ENCODE peak calls at places on chromosomes 1 and 21, in five cellular contexts. B is neuronal stem cell, K is H9, R is H1, P is mesenchymal stem cell. M is an unnamed sample.

GRCh38 chr1:32063261-32063681 is 9.5 kb upstream of the TMEM39B start:
- DNase-seq in K (no peak), P (peak; percentile 78), R (no peak), B (no peak), M (no peak)

GRCh38 chr1:6488602-6489382 is 2.7 kb downstream of the PLEKHG5 start:
- DNase-seq in K (no peak), R (no peak), B (no peak), P (no peak), M (no peak)

GRCh38 chr1:39919545-39919944 is 17.8 kb upstream of the MYCL start:
- DNase-seq in R (peak; percentile 60), P (peak; percentile 58), K (peak; percentile 77), B (peak; percentile 38), M (peak; percentile 93)

GRCh38 chr21:33587792-33588484 is 546 bp downstream of the DONSON start:
- DNase-seq in R (no peak), P (peak; percentile 52), B (peak; percentile 23), K (peak; percentile 44), M (peak; percentile 41)

GRCh38 chr1:164667600-164667999 is 108.6 kb downstream of the PBX1 start:
- DNase-seq in R (no peak), B (no peak), K (no peak), P (no peak), M (peak; percentile 43)

GRCh38 chr21:28272272-28272992 is 720.2 kb downstream of the LTN1 start:
- DNase-seq in B (no peak), P (peak; percentile 62), R (no peak), K (no peak), M (no peak)

GRCh38 chr1:224526771-224527170 is 89.3 kb upstream of the CNIH3 start:
- DNase-seq in K (no peak), B (no peak), P (no peak), R (no peak), M (no peak)

GRCh38 chr1:6727535-6727934 is 25.9 kb upstream of the DNAJC11 start:
- DNase-seq in K (peak; percentile 72), R (peak; percentile 80), B (peak; percentile 62), P (peak; percentile 70), M (peak; percentile 87)

GRCh38 chr1:155127105-155127671 is 488 bp upstream of the EFNA1 start:
- DNase-seq in R (peak; percentile 63), K (peak; percentile 52), P (peak; percentile 76), B (no peak), M (peak; percentile 74)

GRCh38 chr21:30306821-30307330 is 13.2 kb downstream of the KRTAP26-1 start:
- DNase-seq in B (no peak), K (no peak), R (no peak), P (no peak), M (no peak)

GRCh38 chr21:42665484-42665883 is 12.1 kb downstream of the PDE9A start:
- DNase-seq in K (no peak), B (no peak), P (no peak), R (no peak), M (no peak)

GRCh38 chr1:18948913-18949688 is 7.4 kb downstream of the IFFO2 start:
- DNase-seq in R (no peak), B (no peak), K (no peak), P (peak; percentile 82), M (no peak)

GRCh38 chr1:161163793-161164192 is 2.4 kb upstream of the PPOX start:
- DNase-seq in R (no peak), K (no peak), B (no peak), P (no peak), M (no peak)

GRCh38 chr1:11072216-11072917 is 12.5 kb upstream of the SRM start:
- DNase-seq in B (no peak), K (no peak), R (no peak), P (no peak), M (no peak)

GRCh38 chr1:97632075-97632474 is 288.8 kb downstream of the DPYD start:
- DNase-seq in K (no peak), P (peak; percentile 50), B (no peak), R (no peak), M (no peak)

GRCh38 chr1:47658161-47658920 is 220.5 kb downstream of the FOXD2 start:
- DNase-seq in P (no peak), B (no peak), K (peak; percentile 8), R (no peak), M (no peak)

GRCh38 chr1:72115290-72115689 is 167.0 kb downstream of the NEGR1 start:
- DNase-seq in P (no peak), K (no peak), B (no peak), R (no peak), M (no peak)

GRCh38 chr1:205812271-205812877 is 624 bp downstream of the SLC41A1 start:
- DNase-seq in B (peak; percentile 48), P (peak; percentile 55), K (peak; percentile 66), R (peak; percentile 73), M (peak; percentile 5)

GRCh38 chr1:39076127-39076798 is 50.1 kb downstream of the NDUFS5 start:
- DNase-seq in R (no peak), P (peak; percentile 43), B (no peak), K (no peak), M (no peak)

GRCh38 chr1:95640746-95641145 is 406.7 kb downstream of the RWDD3 start:
- DNase-seq in B (no peak), K (no peak), R (no peak), P (no peak), M (no peak)

GRCh38 chr1:65393345-65393744 is 27.1 kb upstream of the LEPR start:
- DNase-seq in P (peak; percentile 58), K (no peak), B (no peak), R (no peak), M (peak; percentile 19)

GRCh38 chr1:208233546-208233945 is 10.6 kb downstream of the PLXNA2 start:
- DNase-seq in B (no peak), K (peak; percentile 77), P (no peak), R (no peak), M (no peak)

GRCh38 chr21:15564907-15565306 is 164.9 kb upstream of the USP25 start:
- DNase-seq in P (no peak), R (no peak), B (no peak), K (no peak), M (peak; percentile 33)

GRCh38 chr21:46639489-46640386 is 4.3 kb downstream of the PRMT2 start:
- DNase-seq in K (no peak), P (peak; percentile 44), R (no peak), B (no peak), M (no peak)

GRCh38 chr1:98651116-98651625 is 10.3 kb upstream of the SNX7 start:
- DNase-seq in B (no peak), K (peak; percentile 84), R (no peak), P (no peak), M (no peak)

GRCh38 chr1:235495539-235495938 is 8.7 kb downstream of the B3GALNT2 start:
- DNase-seq in B (no peak), P (no peak), K (no peak), R (no peak), M (no peak)

GRCh38 chr1:77532641-77533040 is 149.8 kb downstream of the ZZZ3 start:
- DNase-seq in P (no peak), B (no peak), K (no peak), R (no peak), M (peak; percentile 33)

GRCh38 chr1:153292185-153292584 is 20.6 kb downstream of the PGLYRP3 start:
- DNase-seq in K (no peak), B (no peak), P (no peak), R (no peak), M (no peak)

GRCh38 chr1:184036517-184036949 is 995 bp downstream of the COLGALT2 start:
- DNase-seq in B (no peak), R (peak; percentile 81), K (peak; percentile 71), P (peak; percentile 57), M (no peak)

GRCh38 chr1:36224537-36225297 is 474 bp downstream of the THRAP3 start:
- DNase-seq in P (peak; percentile 97), K (peak; percentile 79), R (peak; percentile 88), B (peak; percentile 66), M (peak; percentile 80)

GRCh38 chr1:189805735-189806134 is 671.9 kb downstream of the BRINP3 start:
- DNase-seq in P (no peak), B (no peak), R (no peak), K (no peak), M (no peak)

GRCh38 chr1:110647254-110647891 is 27.4 kb downstream of the KCNA3 start:
- DNase-seq in P (peak; percentile 25), K (no peak), B (no peak), R (no peak), M (peak; percentile 11)

GRCh38 chr21:33937931-33938339 is 22.3 kb upstream of the ATP5PO start:
- DNase-seq in B (no peak), R (peak; percentile 33), K (no peak), P (no peak), M (no peak)

GRCh38 chr1:101697057-101697456 is 299.7 kb downstream of the OLFM3 start:
- DNase-seq in P (peak; percentile 32), B (no peak), K (no peak), R (no peak), M (no peak)

GRCh38 chr1:33641099-33641830 is 168.8 kb downstream of the ZSCAN20 start:
- DNase-seq in R (peak; percentile 52), K (peak; percentile 42), B (peak; percentile 14), P (no peak), M (peak; percentile 63)

GRCh38 chr1:26358411-26359384 is 4.8 kb upstream of the CRYBG2 start:
- DNase-seq in K (peak; percentile 60), R (no peak), B (no peak), P (no peak), M (peak; percentile 79)

GRCh38 chr1:232509570-232509969 is 120.4 kb downstream of the SIPA1L2 start:
- DNase-seq in K (no peak), B (peak; percentile 9), R (no peak), P (peak; percentile 67), M (no peak)

GRCh38 chr1:230548357-230548756 is 93.9 kb upstream of the COG2 start:
- DNase-seq in K (no peak), B (no peak), R (no peak), P (no peak), M (peak; percentile 39)
- H2BK12ac ChIP-seq in K (no peak overlapping the region), B (no peak overlapping the region), R (no peak overlapping the region), P (no peak overlapping the region), M (no peak overlapping the region)

DNA sequence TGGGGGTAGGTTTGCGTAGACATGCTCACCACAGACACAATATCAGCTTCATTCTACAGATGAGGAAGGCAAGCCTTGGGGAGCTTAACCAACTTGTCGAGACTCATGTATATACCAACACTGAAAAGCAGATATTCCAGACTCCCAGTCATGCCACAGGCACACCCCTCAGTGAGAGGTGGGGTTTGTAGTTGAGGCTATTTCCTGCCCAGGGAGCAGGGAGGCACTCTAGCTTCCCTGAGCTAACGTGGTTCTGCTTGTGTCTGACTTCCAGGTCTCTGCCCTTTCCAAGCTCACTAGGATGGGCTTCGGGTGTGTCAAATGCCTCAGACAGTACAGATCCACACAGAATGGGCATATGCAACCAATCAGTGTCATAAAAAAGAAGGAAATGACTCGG is 122.3 kb upstream of the RUNX1 start:
- DNase-seq in P (no peak), B (no peak), K (no peak), R (no peak), M (no peak)
- H3K27ac ChIP-seq in P (no peak overlapping the region), B (no peak overlapping the region), K (no peak overlapping the region), R (no peak overlapping the region), M (no peak overlapping the region)

GRCh38 chr1:20483098-20483832 is 2.7 kb downstream of the CAMK2N1 start:
- DNase-seq in R (no peak), B (no peak), K (no peak), P (no peak), M (no peak)
- H2BK120ac ChIP-seq in R (no peak overlapping the region), B (no peak overlapping the region), K (no peak overlapping the region), P (peak overlapping the region; percentile 2), M (no peak overlapping the region)

DNA sequence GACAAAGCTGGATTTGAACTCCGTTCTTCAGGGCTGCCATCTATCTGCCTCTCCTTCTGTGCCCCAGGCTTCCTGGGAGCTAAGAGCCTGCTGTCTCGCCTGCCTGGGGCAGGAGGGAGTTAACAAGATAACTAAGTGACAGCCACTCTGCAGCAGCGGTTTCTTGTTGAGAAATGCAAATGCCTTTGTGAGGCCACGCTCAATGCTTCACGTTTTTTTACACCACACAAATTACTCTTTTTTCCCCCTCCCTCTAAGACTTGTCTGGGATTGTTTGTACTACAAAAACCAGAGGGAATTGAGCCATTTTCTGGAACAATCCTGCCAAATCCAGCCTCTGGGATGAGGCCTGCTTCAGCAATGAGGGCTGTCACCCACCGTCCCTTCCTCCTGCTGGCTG is 119.5 kb downstream of the ACTL8 start:
- DNase-seq in K (no peak), R (no peak), P (peak; percentile 89), B (no peak), M (peak; percentile 17)
- H2BK12ac ChIP-seq in K (no peak overlapping the region), R (no peak overlapping the region), P (peak overlapping the region; percentile 49), B (no peak overlapping the region), M (no peak overlapping the region)

M was measured in trophoblast cell.